ENCODE peak calls at places on chromosomes 1 and 21, in five cellular contexts. S is kidney, H is HepG2, Q is foreskin fibroblast, L is stomach. N is an unnamed sample.

GRCh38 chr1:244778356-244778755 is 57.1 kb upstream of the COX20 start:
- DNase-seq in H (no peak), S (no peak), Q (peak; percentile 58), L (no peak), N (no peak)

GRCh38 chr1:30242722-30243465 is 480.5 kb downstream of the MATN1 start:
- DNase-seq in S (no peak), Q (no peak), L (no peak), H (no peak), N (no peak)

GRCh38 chr1:119720866-119721440 is 9.2 kb downstream of the PHGDH start:
- DNase-seq in Q (no peak), L (no peak), S (no peak), H (no peak), N (no peak)

GRCh38 chr1:26285366-26286063 is 5.6 kb downstream of the SH3BGRL3 start:
- DNase-seq in L (no peak), H (peak; percentile 73), S (peak; percentile 61), Q (no peak), N (no peak)

GRCh38 chr1:119740886-119741780 is 27.6 kb downstream of the HMGCS2 start:
- DNase-seq in H (no peak), Q (no peak), L (no peak), S (no peak), N (no peak)

GRCh38 chr1:101704895-101705294 is 291.8 kb downstream of the OLFM3 start:
- DNase-seq in Q (no peak), H (no peak), L (no peak), S (no peak), N (no peak)

GRCh38 chr1:193525411-193525810 is 339.0 kb upstream of the B3GALT2 start:
- DNase-seq in S (no peak), Q (no peak), L (no peak), H (no peak), N (no peak)

GRCh38 chr1:168939131-168939946 is 167.2 kb upstream of the ATP1B1 start:
- DNase-seq in S (no peak), H (no peak), Q (no peak), L (no peak), N (no peak)

GRCh38 chr1:45846931-45847330 is 43.5 kb downstream of the MAST2 start:
- DNase-seq in L (no peak), S (no peak), Q (peak; percentile 42), H (no peak), N (no peak)

GRCh38 chr1:246647113-246647512 is 77.1 kb upstream of the SCCPDH start:
- DNase-seq in H (no peak), Q (peak; percentile 62), L (no peak), S (peak; percentile 80), N (no peak)

GRCh38 chr1:192311281-192311680 is 5.5 kb upstream of the RGS21 start:
- DNase-seq in H (peak; percentile 6), L (no peak), Q (peak; percentile 11), S (no peak), N (no peak)

GRCh38 chr1:165824269-165824643 is 3.2 kb upstream of the UCK2 start:
- DNase-seq in L (no peak), H (no peak), S (no peak), Q (no peak), N (no peak)

GRCh38 chr1:116824631-116825399 is 70.6 kb downstream of the CD2 start:
- DNase-seq in S (no peak), H (no peak), Q (no peak), L (no peak), N (no peak)

GRCh38 chr1:198253668-198254067 is 96.9 kb downstream of the NEK7 start:
- DNase-seq in S (no peak), H (no peak), L (no peak), Q (peak; percentile 52), N (peak; percentile 50)

GRCh38 chr1:228337711-228338520 is 68.7 kb downstream of the TRIM11 start:
- DNase-seq in L (no peak), S (peak; percentile 59), H (no peak), Q (no peak), N (no peak)

GRCh38 chr1:176541663-176542062 is 78.7 kb downstream of the PAPPA2 start:
- DNase-seq in Q (no peak), H (no peak), L (no peak), S (no peak), N (no peak)

GRCh38 chr1:221117133-221117532 is 237.9 kb downstream of the HLX start:
- DNase-seq in S (no peak), Q (no peak), L (no peak), H (no peak), N (no peak)

GRCh38 chr1:230237805-230238204 is 170.8 kb downstream of the GALNT2 start:
- DNase-seq in S (no peak), Q (no peak), L (no peak), H (no peak), N (no peak)

GRCh38 chr1:31397360-31398095 is 15.5 kb upstream of the SERINC2 start:
- DNase-seq in H (no peak), L (no peak), S (no peak), Q (peak; percentile 79), N (no peak)

GRCh38 chr1:85134583-85135455 is 66.0 kb downstream of the SYDE2 start:
- DNase-seq in Q (peak; percentile 81), L (no peak), H (peak; percentile 20), S (no peak), N (no peak)

GRCh38 chr1:150127868-150128267 is 21.8 kb upstream of the PLEKHO1 start:
- DNase-seq in L (no peak), H (no peak), Q (no peak), S (no peak), N (no peak)

GRCh38 chr1:226046240-226046639 is 16.3 kb upstream of the H3-3A start:
- DNase-seq in Q (peak; percentile 28), L (no peak), S (no peak), H (peak; percentile 73), N (no peak)

GRCh38 chr1:180435566-180435965 is 66.8 kb downstream of the ACBD6 start:
- DNase-seq in S (no peak), L (no peak), H (no peak), Q (no peak), N (no peak)

DNA sequence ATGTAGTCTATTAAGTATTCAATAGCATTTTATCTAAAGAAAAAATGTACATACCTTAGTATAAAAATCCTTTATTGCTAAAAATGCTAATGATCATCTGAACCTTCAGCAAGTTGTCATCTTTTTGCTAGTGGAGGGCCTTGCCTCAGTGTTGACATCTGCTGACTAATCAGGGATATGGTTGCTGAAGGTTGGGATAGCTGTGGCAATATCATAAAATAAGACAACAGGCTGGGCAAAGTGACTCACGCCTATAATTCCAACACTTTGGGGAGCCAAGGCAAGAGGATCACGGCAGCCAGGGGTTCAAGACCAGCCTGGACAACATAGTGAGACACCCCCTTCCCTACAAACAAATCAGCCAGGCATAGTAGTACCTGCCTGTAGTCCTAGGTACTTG is 9.0 kb downstream of the DYNLT5 start:
- DNase-seq in H (no peak), L (no peak), Q (peak; percentile 50), S (no peak), N (no peak)
- TF ChIP-seq CTCF in H (no peak), L (no peak), Q (no peak), S (no peak), N (no peak)

DNA sequence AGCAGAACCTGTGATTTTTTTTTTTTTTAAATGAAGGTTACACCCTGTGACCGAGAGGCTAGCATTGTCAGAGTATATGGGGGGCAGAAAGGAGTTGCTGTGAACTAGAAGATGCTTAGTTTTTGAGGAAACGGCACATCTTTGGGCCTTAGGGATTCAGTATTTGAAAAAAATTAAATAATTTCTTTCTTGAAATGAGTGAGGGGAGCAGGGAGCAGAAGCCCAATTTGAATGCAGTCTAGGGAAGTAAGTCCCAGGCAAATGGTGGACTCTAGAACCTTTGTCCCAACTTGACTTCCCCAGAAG is 42.9 kb downstream of the PEX14 start:
- DNase-seq in Q (no peak), H (no peak), S (no peak), L (no peak), N (no peak)
- H3K4me3 ChIP-seq in Q (no peak overlapping the region), H (no peak overlapping the region), S (no peak overlapping the region), L (no peak overlapping the region), N (no peak overlapping the region)

GRCh38 chr21:42321231-42321630 is 6.0 kb upstream of the TFF3 start:
- DNase-seq in L (no peak), H (no peak), Q (no peak), S (no peak), N (no peak)

GRCh38 chr21:42321845-42322244 is 6.6 kb upstream of the TFF3 start:
- DNase-seq in Q (no peak), H (no peak), S (no peak), L (no peak), N (no peak)

GRCh38 chr21:42320791-42321190 is 5.6 kb upstream of the TFF3 start:
- DNase-seq in Q (no peak), H (no peak), S (peak; percentile 58), L (no peak), N (no peak)

GRCh38 chr21:42319368-42319767 is 4.2 kb upstream of the TFF3 start:
- DNase-seq in H (no peak), Q (no peak), S (peak; percentile 71), L (no peak), N (no peak)

DNA sequence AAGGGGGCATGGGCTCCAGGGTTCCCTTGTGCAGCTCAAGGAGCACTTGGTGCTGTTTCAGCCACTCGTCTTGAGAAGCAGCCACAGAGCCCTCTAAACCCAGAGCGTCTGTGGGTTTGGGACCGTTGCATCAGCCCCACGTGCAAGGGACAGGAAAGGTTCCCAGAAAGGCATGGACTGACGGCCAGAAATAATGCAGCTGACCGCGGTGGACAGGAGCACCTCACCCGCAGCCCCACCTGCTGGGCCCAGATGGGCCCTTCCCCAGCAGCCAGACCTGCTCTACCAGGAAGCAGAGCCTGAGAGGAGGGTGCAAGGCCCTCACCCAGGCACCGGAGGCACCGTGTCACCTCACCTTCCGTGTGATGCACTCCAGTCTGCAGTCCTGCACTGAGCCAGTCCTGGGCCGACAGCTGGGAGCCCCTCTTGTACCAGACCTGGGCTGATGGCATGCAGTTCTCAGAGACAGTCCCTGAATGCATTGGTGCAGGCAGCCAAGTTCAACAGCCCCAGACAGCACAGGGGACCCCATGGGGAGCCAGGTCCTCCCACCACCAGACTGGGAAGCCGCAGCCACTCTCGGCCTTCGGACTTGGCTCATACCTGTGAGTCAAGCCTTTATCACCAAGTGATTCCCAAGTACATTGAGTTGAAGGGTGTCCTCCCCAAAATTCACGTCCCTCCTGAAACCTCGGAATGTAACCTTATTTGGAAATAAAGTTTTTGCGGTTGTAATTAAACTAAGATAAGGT is 4.8 kb upstream of the TFF3 start:
- DNase-seq in Q (no peak), H (no peak), L (no peak), S (peak; percentile 45), N (no peak)
- TF ChIP-seq CTCF in Q (no peak), H (peak; percentile 39), L (no peak), S (no peak), N (no peak)

DNA sequence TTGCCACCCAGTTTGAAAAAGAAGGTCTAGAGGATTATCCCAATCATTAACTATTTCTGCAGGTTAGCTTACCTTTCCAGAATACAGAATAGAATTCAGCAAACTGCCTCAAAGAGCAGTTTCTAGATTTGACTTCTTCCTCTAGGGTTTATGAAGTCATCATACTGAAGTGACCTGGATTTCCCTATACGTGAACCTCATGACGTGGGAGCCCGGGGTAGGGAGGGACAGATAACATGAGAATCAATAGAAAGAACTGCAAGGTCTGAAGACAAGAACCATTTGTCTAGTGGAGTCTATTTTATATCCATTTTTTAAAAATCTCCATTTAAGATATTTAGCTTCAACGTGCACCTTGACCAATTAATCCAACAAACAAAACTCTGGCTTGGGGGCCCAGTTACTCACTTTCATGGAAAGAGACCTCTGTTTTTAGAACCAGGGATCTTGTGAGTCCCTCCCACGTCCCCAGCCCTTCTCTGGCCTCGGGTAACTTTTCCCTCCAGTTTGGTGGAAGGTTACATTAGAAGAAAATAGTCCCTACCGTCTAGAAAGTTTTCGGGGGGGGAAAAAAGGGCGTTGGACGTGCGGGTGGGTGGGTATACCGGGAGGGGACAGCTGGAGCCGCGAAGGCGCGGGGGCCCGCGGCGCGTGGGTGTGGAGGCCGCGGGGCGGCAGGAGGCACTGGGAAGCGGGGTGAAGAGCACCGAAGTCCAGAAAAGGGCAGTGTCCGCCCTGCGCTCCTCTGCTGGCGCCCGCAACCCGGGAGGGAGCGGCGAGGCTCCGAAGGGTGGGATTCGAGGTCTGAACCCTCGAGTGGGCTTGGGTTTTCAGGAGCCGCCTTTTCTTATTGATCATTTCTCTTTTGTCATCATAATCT is 13.8 kb upstream of the POGZ start:
- DNase-seq in S (peak; percentile 68), Q (peak; percentile 39), H (no peak), L (peak; percentile 36), N (no peak)
- H3K4me3 ChIP-seq in S (peak overlapping the region; percentile 71), Q (peak overlapping the region; percentile 47), H (peak overlapping the region; percentile 51), L (peak overlapping the region; percentile 57), N (peak overlapping the region; percentile 56)

N was measured in GM12864.